ENCODE peak calls at places on chromosomes 7 and 10, in four cellular contexts. K is fibroblast of lung; B is stimulated activated CD8-positive, alpha-beta memory T cell treated with anti-CD3 and anti-CD28 coated beads, Interleukin-4, amount 100 ng/mL, for 1 hour; I is iris pigment epithelial cell. P is an unnamed sample.

GRCh38 chr7:157627033-157627432 is 290.2 kb downstream of the DNAJB6 start:
- DNase-seq in K (no peak), B (no peak), I (no peak), P (no peak)

GRCh38 chr10:71435571-71436267 is 39.0 kb downstream of the CDH23 start:
- DNase-seq in K (no peak), I (no peak), B (no peak), P (no peak)

GRCh38 chr10:43197834-43198681 is 59.8 kb downstream of the CSGALNACT2 start:
- DNase-seq in I (peak; percentile 28), B (no peak), K (no peak), P (peak; percentile 67)

GRCh38 chr10:100739516-100740368 is 5.6 kb upstream of the PAX2 start:
- DNase-seq in I (no peak), B (no peak), K (no peak), P (no peak)

GRCh38 chr7:79282051-79282694 is 171.3 kb downstream of the MAGI2 start:
- DNase-seq in B (no peak), I (peak; percentile 91), K (peak; percentile 71), P (peak; percentile 60)

GRCh38 chr10:112137381-112137987 is 46.1 kb downstream of the GPAM start:
- DNase-seq in B (peak; percentile 21), I (peak; percentile 61), K (peak; percentile 31), P (peak; percentile 31)

GRCh38 chr10:132574783-132575319 is 37.3 kb downstream of the INPP5A start:
- DNase-seq in K (peak; percentile 66), B (no peak), I (peak; percentile 43), P (no peak)

GRCh38 chr7:149496642-149497391 is 792 bp downstream of the ZNF746 start:
- DNase-seq in B (peak; percentile 21), I (peak; percentile 28), K (peak; percentile 42), P (peak; percentile 58)

GRCh38 chr10:113496124-113496523 is 56.7 kb upstream of the HABP2 start:
- DNase-seq in B (no peak), K (no peak), I (no peak), P (no peak)

GRCh38 chr10:96858706-96859050 is 26.6 kb downstream of the LCOR start:
- DNase-seq in I (no peak), B (no peak), K (no peak), P (no peak)

GRCh38 chr10:94053639-94053932 is 59.9 kb downstream of the PLCE1 start:
- DNase-seq in B (no peak), K (no peak), I (no peak), P (no peak)

GRCh38 chr7:131546583-131547111 is 9.8 kb downstream of the PODXL start:
- DNase-seq in B (no peak), I (no peak), K (no peak), P (peak; percentile 42)

GRCh38 chr10:68096913-68097509 is 12.3 kb upstream of the MYPN start:
- DNase-seq in I (peak; percentile 96), B (no peak), K (peak; percentile 96), P (no peak)

GRCh38 chr7:94509879-94510581 is 421 bp downstream of the CASD1 start:
- DNase-seq in K (peak; percentile 66), B (peak; percentile 33), I (peak; percentile 59), P (peak; percentile 28)

GRCh38 chr7:36127075-36127740 is 25.8 kb upstream of the EEPD1 start:
- DNase-seq in B (no peak), K (no peak), I (no peak), P (no peak)

GRCh38 chr7:134777908-134778580 is 1.4 kb upstream of the CALD1 start:
- DNase-seq in K (no peak), B (no peak), I (peak; percentile 78), P (no peak)

GRCh38 chr7:59079-59825 is 133.1 kb upstream of the FAM20C start:
- DNase-seq in I (no peak), K (no peak), B (no peak), P (no peak)

GRCh38 chr10:22321831-22322662 is 1.1 kb downstream of the BMI1 start:
- DNase-seq in I (no peak), B (no peak), K (no peak), P (no peak)

GRCh38 chr10:123759496-123760070 is 93.4 kb downstream of the GPR26 start:
- DNase-seq in K (no peak), B (no peak), I (no peak), P (no peak)

GRCh38 chr10:116168745-116169144 is 104.3 kb downstream of the GFRA1 start:
- DNase-seq in B (no peak), K (no peak), I (no peak), P (no peak)

GRCh38 chr7:36784991-36785940 is 61.0 kb upstream of the AOAH start:
- DNase-seq in B (peak; percentile 45), K (no peak), I (no peak), P (peak; percentile 83)

GRCh38 chr10:78876449-78876848 is 192.3 kb upstream of the ZMIZ1 start:
- DNase-seq in K (no peak), I (no peak), B (no peak), P (no peak)

GRCh38 chr7:70574970-70575799 is 556.8 kb upstream of the GALNT17 start:
- DNase-seq in I (peak; percentile 16), K (peak; percentile 78), B (no peak), P (no peak)

GRCh38 chr10:15141136-15142067 is 27.1 kb downstream of the NMT2 start:
- DNase-seq in I (no peak), K (peak; percentile 56), B (no peak), P (no peak)

GRCh38 chr10:4676566-4676965 is 149.4 kb upstream of the AKR1E2 start:
- DNase-seq in B (no peak), I (no peak), K (no peak), P (no peak)

GRCh38 chr7:150945853-150946825 is 32.0 kb downstream of the KCNH2 start:
- DNase-seq in B (no peak), K (peak; percentile 62), I (no peak), P (no peak)

GRCh38 chr10:29689001-29689400 is 54.2 kb upstream of the SVIL start:
- DNase-seq in K (peak; percentile 86), B (no peak), I (peak; percentile 77), P (no peak)

GRCh38 chr10:101894742-101895141 is 51.1 kb upstream of the KCNIP2 start:
- DNase-seq in I (no peak), K (no peak), B (no peak), P (no peak)

GRCh38 chr10:72738476-72738875 is 46.5 kb downstream of the MCU start:
- DNase-seq in I (peak; percentile 11), K (peak; percentile 23), B (no peak), P (no peak)

GRCh38 chr10:70459061-70459770 is 17.7 kb upstream of the NODAL start:
- DNase-seq in K (no peak), I (no peak), B (no peak), P (peak; percentile 41)

GRCh38 chr7:150439926-150440325 is 10.5 kb upstream of the GIMAP8 start:
- DNase-seq in B (no peak), I (peak; percentile 13), K (peak; percentile 74), P (no peak)

GRCh38 chr10:7272008-7272407 is 138.8 kb downstream of the SFMBT2 start:
- DNase-seq in K (no peak), B (no peak), I (no peak), P (no peak)

GRCh38 chr7:82017334-82017943 is 247.6 kb upstream of the HGF start:
- DNase-seq in K (peak; percentile 29), I (peak; percentile 53), B (no peak), P (peak; percentile 51)

GRCh38 chr10:86644412-86645110 is 9.8 kb upstream of the OPN4 start:
- DNase-seq in I (no peak), B (no peak), K (peak; percentile 47), P (no peak)

GRCh38 chr7:1936006-1936310 is 265.9 kb downstream of the ELFN1 start:
- DNase-seq in I (no peak), B (no peak), K (no peak), P (no peak)

GRCh38 chr10:92997620-92998019 is 63.0 kb upstream of the CYP26C1 start:
- DNase-seq in I (no peak), K (peak; percentile 17), B (no peak), P (no peak)

P was measured in HAP-1.